ENCODE peak calls at places on chromosome 11, in seven cellular contexts. D is body of pancreas; M is left ventricle myocardium inferior; Q is ovary; V is CD8-positive, alpha-beta T cell; H is CD8-positive, alpha-beta memory T cell; L is prostate gland. B is an unnamed sample.

GRCh38 chr11:77191823-77192495 is 63.9 kb downstream of the MYO7A start:
- DNase-seq in D (peak; percentile 90), M (no peak), Q (peak; percentile 76), V (peak; percentile 26), H (peak; percentile 49), L (peak; percentile 81), B (peak; percentile 67)

GRCh38 chr11:80960331-80961095 is 1519.7 kb upstream of the TENM4 start:
- DNase-seq in D (no peak), M (no peak), Q (no peak), V (no peak), H (no peak), L (no peak), B (no peak)

GRCh38 chr11:44108260-44108659 is 12.8 kb downstream of the EXT2 start:
- DNase-seq in D (no peak), M (no peak), Q (no peak), V (no peak), H (no peak), L (no peak), B (no peak)

GRCh38 chr11:94132823-94133408 is 4.3 kb downstream of the PANX1 start:
- DNase-seq in D (no peak), M (no peak), Q (no peak), V (no peak), H (no peak), L (no peak), B (no peak)

GRCh38 chr11:102539567-102539966 is 9.0 kb upstream of the MMP7 start:
- DNase-seq in D (no peak), M (no peak), Q (no peak), V (no peak), H (no peak), L (no peak), B (no peak)

GRCh38 chr11:130940706-130941105 is 24.4 kb upstream of the SNX19 start:
- DNase-seq in D (no peak), M (no peak), Q (no peak), V (no peak), H (no peak), L (no peak), B (no peak)

GRCh38 chr11:95318459-95318858 is 87.5 kb upstream of the SESN3 start:
- DNase-seq in D (no peak), M (no peak), Q (no peak), V (no peak), H (no peak), L (no peak), B (no peak)

GRCh38 chr11:115267871-115268270 is 236.3 kb downstream of the CADM1 start:
- DNase-seq in D (no peak), M (no peak), Q (no peak), V (no peak), H (no peak), L (no peak), B (no peak)

GRCh38 chr11:61627831-61628753 is 47.2 kb upstream of the SYT7 start:
- DNase-seq in D (peak; percentile 82), M (peak; percentile 60), Q (peak; percentile 65), V (no peak), H (no peak), L (peak; percentile 71), B (peak; percentile 86)

GRCh38 chr11:107263865-107264563 is 193.6 kb downstream of the CWF19L2 start:
- DNase-seq in D (no peak), M (no peak), Q (no peak), V (no peak), H (no peak), L (no peak), B (no peak)

GRCh38 chr11:15969281-15969680 is 387.1 kb downstream of the SOX6 start:
- DNase-seq in D (peak; percentile 81), M (peak; percentile 50), Q (peak; percentile 37), V (no peak), H (no peak), L (peak; percentile 56), B (peak; percentile 78)

GRCh38 chr11:19594326-19594725 is 118.3 kb upstream of the NAV2 start:
- DNase-seq in D (no peak), M (no peak), Q (no peak), V (no peak), H (no peak), L (no peak), B (no peak)

GRCh38 chr11:106495046-106495445 is 417.6 kb downstream of the AASDHPPT start:
- DNase-seq in D (no peak), M (no peak), Q (no peak), V (no peak), H (no peak), L (no peak), B (no peak)

GRCh38 chr11:57775474-57775873 is 13.9 kb downstream of the CTNND1 start:
- DNase-seq in D (no peak), M (no peak), Q (no peak), V (no peak), H (no peak), L (no peak), B (no peak)

GRCh38 chr11:114077482-114078305 is 18.2 kb downstream of the ZBTB16 start:
- DNase-seq in D (no peak), M (no peak), Q (peak; percentile 18), V (peak; percentile 24), H (peak; percentile 27), L (no peak), B (no peak)

GRCh38 chr11:61587951-61588695 is 7.2 kb upstream of the SYT7 start:
- DNase-seq in D (peak; percentile 67), M (peak; percentile 72), Q (peak; percentile 61), V (peak; percentile 41), H (peak; percentile 67), L (peak; percentile 85), B (peak; percentile 87)

GRCh38 chr11:107719557-107720304 is 7.9 kb upstream of the SLN start:
- DNase-seq in D (no peak), M (no peak), Q (no peak), V (no peak), H (no peak), L (no peak), B (no peak)

GRCh38 chr11:125464671-125465070 is 31.4 kb downstream of the FEZ1 start:
- DNase-seq in D (no peak), M (no peak), Q (no peak), V (no peak), H (no peak), L (no peak), B (no peak)

GRCh38 chr11:32893947-32894827 is 1.6 kb downstream of the QSER1 start:
- DNase-seq in D (peak; percentile 78), M (no peak), Q (peak; percentile 26), V (no peak), H (peak; percentile 17), L (peak; percentile 24), B (no peak)

GRCh38 chr11:76791861-76792260 is 8.7 kb downstream of the TSKU start:
- DNase-seq in D (no peak), M (no peak), Q (no peak), V (no peak), H (no peak), L (no peak), B (no peak)

GRCh38 chr11:128048121-128048520 is 539.2 kb downstream of the ETS1 start:
- DNase-seq in D (no peak), M (no peak), Q (no peak), V (no peak), H (no peak), L (no peak), B (no peak)

GRCh38 chr11:116955949-116956348 is 118.5 kb upstream of the APOA1 start:
- DNase-seq in D (no peak), M (no peak), Q (no peak), V (no peak), H (no peak), L (no peak), B (no peak)
- H3K27ac ChIP-seq in D (no peak overlapping the region), M (peak overlapping the region; percentile 56), Q (no peak overlapping the region), V (no peak overlapping the region), H (peak overlapping the region; percentile 52), L (no peak overlapping the region), B (peak overlapping the region; percentile 62)

GRCh38 chr11:40444151-40444550 is 1015.3 kb downstream of the LRRC4C start:
- DNase-seq in D (no peak), M (no peak), Q (no peak), V (no peak), H (no peak), L (no peak), B (no peak)

DNA sequence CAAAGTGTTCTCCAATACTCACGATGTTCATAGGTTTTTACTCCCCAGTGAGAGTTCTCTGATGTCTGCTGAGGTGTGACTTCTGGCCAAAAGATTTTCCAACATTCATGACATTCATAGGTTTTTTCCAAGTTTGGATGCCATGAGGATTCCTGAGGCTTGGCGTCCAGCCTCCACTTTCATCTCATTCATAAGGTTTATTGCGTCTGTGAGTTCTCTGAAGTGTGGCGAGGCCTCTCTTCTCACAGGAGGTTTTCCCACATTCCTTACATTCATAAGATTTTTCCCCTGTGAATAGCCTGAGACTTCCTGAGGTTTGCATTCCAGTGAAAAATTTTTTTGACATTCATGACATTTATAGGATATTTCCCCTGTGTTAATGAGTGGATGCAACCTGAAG is 1014.1 kb downstream of the LRRC4C start:
- DNase-seq in D (no peak), M (no peak), Q (no peak), V (no peak), H (no peak), L (no peak), B (no peak)
- H3K27ac ChIP-seq in D (no peak overlapping the region), M (no peak overlapping the region), Q (no peak overlapping the region), V (no peak overlapping the region), H (no peak overlapping the region), L (no peak overlapping the region), B (no peak overlapping the region)

GRCh38 chr11:64868904-64869570 is 9.4 kb downstream of the EHD1 start:
- DNase-seq in D (no peak), M (no peak), Q (peak; percentile 61), V (no peak), H (peak; percentile 55), L (no peak), B (peak; percentile 70)
- H3K27ac ChIP-seq in D (peak overlapping the region; percentile 43), M (peak overlapping the region; percentile 93), Q (peak overlapping the region; percentile 11), V (peak overlapping the region; percentile 29), H (peak overlapping the region; percentile 34), L (peak overlapping the region; percentile 52), B (peak overlapping the region; percentile 90)

GRCh38 chr11:122709042-122709760 is 53.7 kb downstream of the UBASH3B start:
- DNase-seq in D (no peak), M (no peak), Q (no peak), V (no peak), H (no peak), L (no peak), B (no peak)

GRCh38 chr11:122707111-122707510 is 51.6 kb downstream of the UBASH3B start:
- DNase-seq in D (no peak), M (no peak), Q (no peak), V (no peak), H (no peak), L (no peak), B (no peak)

GRCh38 chr11:122705396-122705795 is 49.9 kb downstream of the UBASH3B start:
- DNase-seq in D (no peak), M (no peak), Q (no peak), V (no peak), H (no peak), L (no peak), B (no peak)

GRCh38 chr11:122706261-122706660 is 50.7 kb downstream of the UBASH3B start:
- DNase-seq in D (no peak), M (no peak), Q (no peak), V (no peak), H (no peak), L (no peak), B (no peak)

DNA sequence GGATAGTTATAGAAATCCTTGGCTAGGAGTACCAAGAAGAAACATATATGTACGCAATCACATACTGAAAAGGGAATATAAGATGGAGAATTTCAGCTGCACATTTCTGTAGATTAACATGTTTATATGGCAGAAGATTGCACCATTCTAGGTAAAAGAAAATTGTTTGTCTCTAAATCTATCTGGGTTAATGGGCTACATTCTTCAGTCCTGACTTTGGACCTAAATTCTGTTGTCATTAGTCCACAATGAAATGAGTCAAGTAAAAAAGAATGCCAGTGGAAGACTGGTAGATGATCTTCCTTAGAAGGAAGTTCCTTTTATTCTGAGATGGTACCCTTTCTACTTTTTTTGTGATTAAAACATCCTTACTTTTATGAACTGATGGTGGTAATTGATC is 51.2 kb downstream of the UBASH3B start:
- DNase-seq in D (no peak), M (no peak), Q (no peak), V (no peak), H (no peak), L (no peak), B (no peak)
- H3K27ac ChIP-seq in D (no peak overlapping the region), M (no peak overlapping the region), Q (no peak overlapping the region), V (no peak overlapping the region), H (no peak overlapping the region), L (no peak overlapping the region), B (no peak overlapping the region)